ENCODE peak calls at places on chromosomes 4 and X, in six cellular contexts. X, N, J, Q, O and K are unnamed samples.

GRCh38 chr4:85736576-85736975 is 261.6 kb downstream of the ARHGAP24 start:
- DNase-seq in J (no peak), Q (no peak), X (no peak), N (no peak), O (no peak), K (no peak)

GRCh38 chr4:158606969-158607368 is 64.7 kb downstream of the C4orf46 start:
- DNase-seq in O (no peak), X (no peak), J (no peak), Q (no peak), N (no peak), K (no peak)

GRCh38 chr4:156536661-156537060 is 434.9 kb downstream of the PDGFC start:
- DNase-seq in O (no peak), Q (no peak), J (no peak), N (no peak), X (no peak), K (no peak)

GRCh38 chr4:98728871-98729270 is 70.5 kb upstream of the TSPAN5 start:
- DNase-seq in O (no peak), J (no peak), X (no peak), N (no peak), Q (no peak), K (no peak)

GRCh38 chr4:189053621-189054020 is 887.1 kb upstream of the FRG1 start:
- DNase-seq in Q (no peak), O (no peak), J (no peak), X (no peak), N (no peak), K (no peak)

GRCh38 chr4:24559889-24560288 is 24.5 kb downstream of the DHX15 start:
- DNase-seq in J (no peak), X (no peak), O (no peak), Q (no peak), N (no peak), K (no peak)

GRCh38 chr4:152352215-152352614 is 183.7 kb downstream of the FBXW7 start:
- DNase-seq in O (no peak), X (no peak), Q (no peak), J (no peak), N (no peak), K (peak)

GRCh38 chrX:30822068-30822671 is 66.9 kb downstream of the TAB3 start:
- DNase-seq in X (no peak), J (no peak), Q (no peak), O (no peak), N (no peak), K (no peak)

GRCh38 chr4:154982187-154983047 is 201.3 kb downstream of the RBM46 start:
- DNase-seq in Q (no peak), N (peak), J (peak), O (no peak), X (no peak), K (peak)

GRCh38 chrX:106170318-106170717 is 2.2 kb downstream of the PWWP3B start:
- DNase-seq in J (no peak), Q (no peak), N (no peak), X (no peak), O (no peak), K (no peak)

GRCh38 chr4:151641167-151641566 is 119.6 kb downstream of the GATB start:
- DNase-seq in Q (no peak), J (no peak), N (no peak), O (no peak), X (no peak), K (no peak)

GRCh38 chr4:31169851-31170250 is 449.7 kb downstream of the PCDH7 start:
- DNase-seq in N (no peak), Q (no peak), X (no peak), O (no peak), J (peak), K (no peak)

GRCh38 chrX:97844161-97844560 is 960.5 kb downstream of the RPA4 start:
- DNase-seq in Q (no peak), X (no peak), J (no peak), O (no peak), N (no peak), K (no peak)

GRCh38 chr4:138249132-138249531 is 7.0 kb upstream of the SLC7A11 start:
- DNase-seq in X (no peak), O (no peak), N (no peak), Q (no peak), J (no peak), K (no peak)

GRCh38 chr4:174314274-174314673 is 30.6 kb downstream of the CEP44 start:
- DNase-seq in O (no peak), X (no peak), Q (no peak), N (no peak), J (no peak), K (no peak)

GRCh38 chr4:88725986-88726385 is 28.4 kb upstream of the NAP1L5 start:
- DNase-seq in Q (no peak), N (no peak), J (no peak), O (no peak), X (no peak), K (peak)

GRCh38 chr4:88054909-88055308 is 47.5 kb downstream of the PKD2 start:
- DNase-seq in X (no peak), O (no peak), Q (no peak), J (peak), N (peak), K (peak)

GRCh38 chrX:126550816-126551215 is 1.8 kb downstream of the DCAF12L1 start:
- DNase-seq in J (no peak), Q (no peak), O (no peak), N (no peak), X (no peak), K (no peak)

GRCh38 chr4:53962516-53963225 is 101.7 kb downstream of the CHIC2 start:
- DNase-seq in X (no peak), O (no peak), J (no peak), N (peak), Q (no peak), K (peak)

GRCh38 chr4:94165256-94165655 is 42.4 kb upstream of the SMARCAD1 start:
- DNase-seq in X (no peak), J (no peak), Q (no peak), O (no peak), N (no peak), K (no peak)

GRCh38 chr4:95599777-95600436 is 51.1 kb upstream of the UNC5C start:
- DNase-seq in N (no peak), J (no peak), Q (no peak), O (no peak), X (no peak), K (no peak)

GRCh38 chrX:119503484-119503861 is 35.2 kb downstream of the SLC25A5 start:
- DNase-seq in O (peak), J (no peak), Q (no peak), N (no peak), X (no peak), K (no peak)